ENCODE peak calls at places on chromosomes 7 and 10, in seven cellular contexts. N is HCT116, O is HepG2, Q is K562, G is SK-N-SH, K is GM12878, F is H1. B is an unnamed sample.

GRCh38 chr7:85220651-85221050 is 33.8 kb upstream of the SEMA3D start:
- DNase-seq in N (no peak), O (no peak), Q (no peak), G (no peak), K (no peak), F (no peak), B (no peak)

GRCh38 chr7:100875356-100875751 is 451 bp downstream of the SRRT start:
- DNase-seq in N (no peak), O (peak), Q (peak), G (peak), K (no peak), F (no peak), B (peak)

GRCh38 chr7:28068811-28069216 is 111.8 kb downstream of the JAZF1 start:
- DNase-seq in N (no peak), O (no peak), Q (no peak), G (no peak), K (no peak), F (no peak), B (no peak)

GRCh38 chr7:121406-121805 is 71.0 kb upstream of the FAM20C start:
- DNase-seq in N (no peak), O (no peak), Q (no peak), G (no peak), K (no peak), F (no peak), B (no peak)

GRCh38 chr10:23088609-23089008 is 6.8 kb upstream of the MSRB2 start:
- DNase-seq in N (no peak), O (no peak), Q (no peak), G (no peak), K (no peak), F (no peak), B (no peak)

GRCh38 chr10:49298666-49298989 is 342 bp upstream of the C10orf71 start:
- DNase-seq in N (no peak), O (no peak), Q (peak), G (no peak), K (no peak), F (no peak), B (no peak)

GRCh38 chr10:49242604-49243003 is 54.4 kb upstream of the TMEM273 start:
- DNase-seq in N (no peak), O (no peak), Q (peak), G (no peak), K (no peak), F (no peak), B (no peak)

GRCh38 chr10:111076682-111077661 is at the start of gene ADRA2A:
- DNase-seq in N (no peak), O (no peak), Q (no peak), G (peak), K (no peak), F (peak), B (peak)

GRCh38 chr7:130086938-130087337 is 16.6 kb downstream of the KLHDC10 start:
- DNase-seq in N (no peak), O (no peak), Q (no peak), G (no peak), K (no peak), F (no peak), B (no peak)

GRCh38 chr7:70193514-70193913 is 595.2 kb downstream of the AUTS2 start:
- DNase-seq in N (no peak), O (no peak), Q (peak), G (peak), K (no peak), F (no peak), B (no peak)

GRCh38 chr7:105112440-105113418 is 98.7 kb downstream of the KMT2E start:
- DNase-seq in N (no peak), O (no peak), Q (no peak), G (no peak), K (no peak), F (no peak), B (no peak)

GRCh38 chr7:44398953-44399574 is 73.7 kb upstream of the CAMK2B start:
- DNase-seq in N (no peak), O (no peak), Q (no peak), G (no peak), K (no peak), F (no peak), B (no peak)

GRCh38 chr10:32972929-32973328 is 14.9 kb upstream of the ITGB1 start:
- DNase-seq in N (no peak), O (no peak), Q (no peak), G (no peak), K (no peak), F (no peak), B (no peak)

GRCh38 chr10:114802177-114802576 is 19.4 kb upstream of the FHIP2A start:
- DNase-seq in N (no peak), O (no peak), Q (no peak), G (no peak), K (no peak), F (no peak), B (no peak)

GRCh38 chr7:20449146-20449648 is 118.5 kb downstream of the ITGB8 start:
- DNase-seq in N (no peak), O (no peak), Q (no peak), G (no peak), K (no peak), F (no peak), B (no peak)

GRCh38 chr10:11232222-11232961 is 214.7 kb downstream of the CELF2 start:
- DNase-seq in N (no peak), O (no peak), Q (no peak), G (no peak), K (no peak), F (no peak), B (no peak)

GRCh38 chr7:85184599-85185354 is 2.1 kb downstream of the SEMA3D start:
- DNase-seq in N (no peak), O (no peak), Q (no peak), G (peak), K (no peak), F (peak), B (no peak)

GRCh38 chr10:10977978-10978377 is 39.7 kb upstream of the CELF2 start:
- DNase-seq in N (no peak), O (no peak), Q (no peak), G (no peak), K (no peak), F (no peak), B (no peak)

GRCh38 chr10:101611096-101611495 is 23.0 kb downstream of the DPCD start:
- DNase-seq in N (no peak), O (no peak), Q (no peak), G (no peak), K (no peak), F (no peak), B (no peak)

GRCh38 chr10:80487791-80488538 is 33.9 kb downstream of the TSPAN14 start:
- DNase-seq in N (no peak), O (no peak), Q (peak), G (no peak), K (no peak), F (no peak), B (no peak)

DNA sequence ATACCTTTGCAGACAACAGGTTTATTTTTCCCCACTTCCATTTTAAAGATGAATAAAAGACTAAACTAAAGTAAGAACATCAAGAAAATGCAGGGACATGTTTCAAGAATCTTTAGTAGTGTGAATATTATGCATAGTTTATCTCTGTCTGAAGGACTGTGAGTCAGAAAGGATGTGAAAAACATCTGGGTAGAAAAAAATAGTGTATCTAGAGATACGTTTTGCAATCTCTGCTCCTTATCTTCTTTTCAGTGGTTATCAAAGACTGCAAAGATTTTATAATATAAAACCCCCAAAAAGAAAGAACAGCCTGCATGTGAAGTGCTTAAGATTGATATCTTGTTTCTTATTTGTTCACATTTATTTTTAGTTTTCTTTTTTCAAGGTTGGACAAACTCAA is 101.9 kb upstream of the ARHGAP21 start:
- DNase-seq in N (no peak), O (no peak), Q (no peak), G (no peak), K (no peak), F (no peak), B (no peak)
- TF ChIP-seq JUND in N (no peak), O (no peak), Q (no peak), G (no peak), K (no peak), F (no peak), B (no peak)

GRCh38 chr10:112775892-112776679 is 174.0 kb upstream of the TCF7L2 start:
- DNase-seq in N (no peak), O (peak), Q (no peak), G (peak), K (no peak), F (no peak), B (no peak)
- TF ChIP-seq JUND in N (no peak), O (no peak), Q (no peak), G (no peak), K (no peak), F (no peak), B (no peak)

GRCh38 chr10:87925570-87925969 is 62.1 kb downstream of the PTEN start:
- DNase-seq in N (no peak), O (no peak), Q (no peak), G (no peak), K (no peak), F (no peak), B (no peak)
- TF ChIP-seq JUND in N (no peak), O (no peak), Q (no peak), G (no peak), K (no peak), F (no peak), B (no peak)

GRCh38 chr7:97107192-97107800 is 10.2 kb upstream of the SDHAF3 start:
- DNase-seq in N (no peak), O (no peak), Q (no peak), G (no peak), K (no peak), F (no peak), B (no peak)
- TF ChIP-seq JUND in N (no peak), O (no peak), Q (no peak), G (no peak), K (no peak), F (no peak), B (no peak)

B was measured in T47D.